ENCODE peak calls at places on chromosomes 5 and 9, in four cellular contexts. P is AG10803; U is activated T-cell treated with anti-CD3 and anti-CD28 coated beads, Interleukin-2, amount 50 U/mL, for 1 hour; S is T-helper 9 cell. Q is an unnamed sample.

GRCh38 chr5:39161578-39161977 is 57.8 kb downstream of the FYB1 start:
- DNase-seq in P (no peak), U (no peak), S (no peak), Q (no peak)

GRCh38 chr5:140795259-140795641 is 598 bp downstream of the PCDHA2 start:
- DNase-seq in P (no peak), U (no peak), S (no peak), Q (no peak)

GRCh38 chr5:121144764-121145163 is 680.7 kb downstream of the PRR16 start:
- DNase-seq in P (peak), U (no peak), S (no peak), Q (no peak)

GRCh38 chr9:20351715-20352114 is 270.6 kb downstream of the MLLT3 start:
- DNase-seq in P (peak), U (no peak), S (no peak), Q (no peak)

GRCh38 chr9:125983681-125984080 is 236.5 kb downstream of the PBX3 start:
- DNase-seq in P (no peak), U (no peak), S (no peak), Q (no peak)

GRCh38 chr5:172646716-172647285 is 5.7 kb downstream of the NEURL1B start:
- DNase-seq in P (no peak), U (no peak), S (no peak), Q (no peak)

GRCh38 chr5:77204967-77205366 is 5.5 kb upstream of the PDE8B start:
- DNase-seq in P (no peak), U (no peak), S (no peak), Q (no peak)

GRCh38 chr9:99693888-99694287 is 127.8 kb upstream of the NR4A3 start:
- DNase-seq in P (no peak), U (no peak), S (no peak), Q (no peak)

GRCh38 chr9:20658677-20659473 is 25.2 kb upstream of the FOCAD start:
- DNase-seq in P (no peak), U (no peak), S (no peak), Q (no peak)